ENCODE peak calls at places on chromosomes 4 and X, in six cellular contexts. One of them, this sample, is unnamed. For H3K4me1, the result is how much of the 10 kb centered on the place peaks cover.

GRCh38 chrX:72128881-72129280 is 2.8 kb downstream of the RTL5 start:
- DNase-seq in NT2/D1: no peak
- DNase-seq in fibroblast of lung: no peak
- DNase-seq in thoracic aorta: no peak
- DNase-seq in endodermal cell: peak
- DNase-seq in HCT116: no peak
- DNase-seq in this sample: no peak

GRCh38 chr4:121960801-121961200 is 8.9 kb upstream of the TRPC3 start:
- DNase-seq in thoracic aorta: no peak
- DNase-seq in endodermal cell: no peak
- DNase-seq in HCT116: no peak
- DNase-seq in fibroblast of lung: no peak
- DNase-seq in NT2/D1: no peak
- DNase-seq in this sample: no peak

GRCh38 chr4:3393171-3393570 is 48.6 kb upstream of the HGFAC start:
- DNase-seq in endodermal cell: no peak
- DNase-seq in fibroblast of lung: no peak
- DNase-seq in HCT116: no peak
- DNase-seq in NT2/D1: no peak
- DNase-seq in thoracic aorta: no peak
- DNase-seq in this sample: no peak

GRCh38 chr4:153781717-153782416 is 7.0 kb downstream of the SFRP2 start:
- DNase-seq in NT2/D1: no peak
- DNase-seq in HCT116: no peak
- DNase-seq in thoracic aorta: no peak
- DNase-seq in endodermal cell: peak
- DNase-seq in fibroblast of lung: peak
- DNase-seq in this sample: no peak

GRCh38 chr4:93183589-93183988 is 645.0 kb upstream of the ATOH1 start:
- DNase-seq in endodermal cell: no peak
- DNase-seq in HCT116: no peak
- DNase-seq in thoracic aorta: no peak
- DNase-seq in fibroblast of lung: peak
- DNase-seq in NT2/D1: no peak
- DNase-seq in this sample: no peak

GRCh38 chr4:172232966-172233365 is 419.8 kb downstream of the GALNTL6 start:
- DNase-seq in fibroblast of lung: no peak
- DNase-seq in NT2/D1: peak
- DNase-seq in HCT116: peak
- DNase-seq in thoracic aorta: no peak
- DNase-seq in endodermal cell: peak
- DNase-seq in this sample: no peak

GRCh38 chrX:6226053-6226645 is 2.5 kb downstream of the NLGN4X start:
- DNase-seq in endodermal cell: peak
- DNase-seq in HCT116: no peak
- DNase-seq in fibroblast of lung: peak
- DNase-seq in NT2/D1: no peak
- DNase-seq in thoracic aorta: no peak
- DNase-seq in this sample: no peak

GRCh38 chrX:17291998-17292658 is 82.9 kb upstream of the NHS start:
- DNase-seq in HCT116: no peak
- DNase-seq in NT2/D1: peak
- DNase-seq in endodermal cell: no peak
- DNase-seq in thoracic aorta: no peak
- DNase-seq in fibroblast of lung: peak
- DNase-seq in this sample: no peak

GRCh38 chr4:25002679-25003078 is 28.1 kb downstream of the LGI2 start:
- DNase-seq in HCT116: no peak
- DNase-seq in NT2/D1: no peak
- DNase-seq in fibroblast of lung: peak
- DNase-seq in thoracic aorta: no peak
- DNase-seq in endodermal cell: no peak
- DNase-seq in this sample: no peak

GRCh38 chrX:87160435-87161010 is 357.1 kb upstream of the KLHL4 start:
- DNase-seq in NT2/D1: no peak
- DNase-seq in fibroblast of lung: no peak
- DNase-seq in endodermal cell: no peak
- DNase-seq in HCT116: no peak
- DNase-seq in thoracic aorta: no peak
- DNase-seq in this sample: no peak

GRCh38 chr4:184097240-184097619 is 120.4 kb downstream of the ENPP6 start:
- DNase-seq in endodermal cell: peak
- DNase-seq in fibroblast of lung: no peak
- DNase-seq in HCT116: no peak
- DNase-seq in thoracic aorta: no peak
- DNase-seq in NT2/D1: no peak
- DNase-seq in this sample: peak

GRCh38 chrX:149286940-149287349 is 218.2 kb downstream of the IDS start:
- DNase-seq in HCT116: peak
- DNase-seq in endodermal cell: peak
- DNase-seq in fibroblast of lung: peak
- DNase-seq in thoracic aorta: no peak
- DNase-seq in NT2/D1: peak
- DNase-seq in this sample: no peak

GRCh38 chrX:108396188-108396885 is 41.9 kb downstream of the COL4A6 start:
- DNase-seq in HCT116: peak
- DNase-seq in endodermal cell: peak
- DNase-seq in fibroblast of lung: peak
- DNase-seq in thoracic aorta: no peak
- DNase-seq in NT2/D1: peak
- DNase-seq in this sample: peak

GRCh38 chr4:37847311-37847710 is 20.8 kb downstream of the PGM2 start:
- DNase-seq in fibroblast of lung: peak
- DNase-seq in endodermal cell: no peak
- DNase-seq in HCT116: no peak
- DNase-seq in thoracic aorta: no peak
- DNase-seq in NT2/D1: no peak
- DNase-seq in this sample: no peak

GRCh38 chr4:141652161-141652778 is 15.9 kb downstream of the IL15 start:
- DNase-seq in fibroblast of lung: peak
- DNase-seq in endodermal cell: no peak
- DNase-seq in thoracic aorta: no peak
- DNase-seq in HCT116: no peak
- DNase-seq in NT2/D1: no peak
- DNase-seq in this sample: no peak

GRCh38 chr4:127616898-127617297 is 15.9 kb upstream of the INTU start:
- DNase-seq in endodermal cell: no peak
- DNase-seq in HCT116: no peak
- DNase-seq in thoracic aorta: no peak
- DNase-seq in NT2/D1: no peak
- DNase-seq in fibroblast of lung: no peak
- DNase-seq in this sample: no peak

GRCh38 chr4:40850496-40850895 is 100.7 kb downstream of the NSUN7 start:
- DNase-seq in fibroblast of lung: no peak
- DNase-seq in thoracic aorta: no peak
- DNase-seq in HCT116: no peak
- DNase-seq in endodermal cell: no peak
- DNase-seq in NT2/D1: no peak
- DNase-seq in this sample: no peak

GRCh38 chr4:40848251-40848650 is 98.5 kb downstream of the NSUN7 start:
- DNase-seq in thoracic aorta: no peak
- DNase-seq in NT2/D1: no peak
- DNase-seq in endodermal cell: peak
- DNase-seq in HCT116: no peak
- DNase-seq in fibroblast of lung: no peak
- DNase-seq in this sample: no peak

GRCh38 chr4:40846556-40846955 is 96.8 kb downstream of the NSUN7 start:
- DNase-seq in thoracic aorta: no peak
- DNase-seq in NT2/D1: no peak
- DNase-seq in HCT116: no peak
- DNase-seq in endodermal cell: no peak
- DNase-seq in fibroblast of lung: no peak
- DNase-seq in this sample: no peak

GRCh38 chr4:40845136-40845910 is 95.6 kb downstream of the NSUN7 start:
- DNase-seq in NT2/D1: no peak
- DNase-seq in HCT116: no peak
- DNase-seq in thoracic aorta: no peak
- DNase-seq in fibroblast of lung: peak
- DNase-seq in endodermal cell: no peak
- DNase-seq in this sample: no peak

DNA sequence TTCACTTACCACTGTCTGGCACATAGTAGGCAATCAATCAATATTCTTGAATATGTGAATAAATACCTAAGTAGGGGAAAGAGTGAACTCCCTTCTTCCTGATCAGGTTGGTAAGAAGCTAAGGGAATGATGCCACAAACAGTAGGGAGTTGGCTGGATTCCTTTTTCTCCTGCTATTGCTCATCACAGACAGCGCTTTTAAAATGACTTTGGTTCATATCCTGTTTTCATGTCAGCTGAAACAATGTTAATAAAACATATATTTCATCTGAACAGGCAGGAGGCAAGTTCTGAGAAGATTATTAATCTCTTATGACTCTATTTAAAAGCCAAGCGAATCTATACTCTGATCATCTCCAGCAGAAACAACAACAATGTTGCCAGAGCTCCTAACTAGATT is 99.2 kb downstream of the NSUN7 start:
- DNase-seq in endodermal cell: no peak
- DNase-seq in NT2/D1: no peak
- DNase-seq in thoracic aorta: no peak
- DNase-seq in HCT116: no peak
- DNase-seq in fibroblast of lung: peak
- DNase-seq in this sample: no peak
- H3K4me1 ChIP-seq in endodermal cell: under half
- H3K4me1 ChIP-seq in NT2/D1: under half
- H3K4me1 ChIP-seq in thoracic aorta: under half
- H3K4me1 ChIP-seq in HCT116: under half
- H3K4me1 ChIP-seq in fibroblast of lung: under half
- H3K4me1 ChIP-seq in this sample: under half

DNA sequence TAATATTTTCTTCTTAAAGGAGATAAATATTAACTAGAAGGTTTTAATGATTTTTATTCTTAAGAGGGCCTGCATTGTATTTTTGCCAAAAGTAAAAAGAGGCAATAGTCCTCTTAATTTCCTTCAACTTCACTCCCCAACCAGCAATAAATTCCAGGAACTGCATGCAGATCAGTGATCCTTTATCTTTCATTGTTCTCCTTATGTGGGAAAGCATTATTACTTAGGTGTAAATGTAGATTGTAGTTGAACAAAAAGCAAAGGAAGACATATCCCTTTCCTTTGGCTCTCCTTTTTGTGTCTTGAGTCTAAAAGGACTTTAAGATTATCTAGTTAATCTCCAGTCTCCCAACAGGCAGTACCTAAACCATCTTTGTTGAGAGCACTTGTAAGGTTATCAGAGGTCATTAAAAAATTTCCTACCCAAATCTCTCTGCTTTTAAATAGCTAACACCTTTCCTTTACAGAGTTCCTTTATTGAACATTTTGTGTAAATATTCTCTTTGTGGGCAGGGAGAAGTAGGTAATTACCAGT is 55.3 kb downstream of the RAPGEF2 start:
- DNase-seq in fibroblast of lung: no peak
- DNase-seq in thoracic aorta: no peak
- DNase-seq in NT2/D1: no peak
- DNase-seq in HCT116: no peak
- DNase-seq in endodermal cell: no peak
- DNase-seq in this sample: no peak
- H3K4me1 ChIP-seq in fibroblast of lung: under half
- H3K4me1 ChIP-seq in thoracic aorta: under half
- H3K4me1 ChIP-seq in NT2/D1: under half
- H3K4me1 ChIP-seq in HCT116: under half
- H3K4me1 ChIP-seq in endodermal cell: under half
- H3K4me1 ChIP-seq in this sample: under half

GRCh38 chr4:7165874-7166201 is 26.5 kb upstream of the SORCS2 start:
- DNase-seq in HCT116: no peak
- DNase-seq in thoracic aorta: no peak
- DNase-seq in fibroblast of lung: no peak
- DNase-seq in NT2/D1: no peak
- DNase-seq in endodermal cell: peak
- DNase-seq in this sample: no peak
- H3K4me1 ChIP-seq in HCT116: under half
- H3K4me1 ChIP-seq in thoracic aorta: under half
- H3K4me1 ChIP-seq in fibroblast of lung: under half
- H3K4me1 ChIP-seq in NT2/D1: under half
- H3K4me1 ChIP-seq in endodermal cell: under half
- H3K4me1 ChIP-seq in this sample: under half

DNA sequence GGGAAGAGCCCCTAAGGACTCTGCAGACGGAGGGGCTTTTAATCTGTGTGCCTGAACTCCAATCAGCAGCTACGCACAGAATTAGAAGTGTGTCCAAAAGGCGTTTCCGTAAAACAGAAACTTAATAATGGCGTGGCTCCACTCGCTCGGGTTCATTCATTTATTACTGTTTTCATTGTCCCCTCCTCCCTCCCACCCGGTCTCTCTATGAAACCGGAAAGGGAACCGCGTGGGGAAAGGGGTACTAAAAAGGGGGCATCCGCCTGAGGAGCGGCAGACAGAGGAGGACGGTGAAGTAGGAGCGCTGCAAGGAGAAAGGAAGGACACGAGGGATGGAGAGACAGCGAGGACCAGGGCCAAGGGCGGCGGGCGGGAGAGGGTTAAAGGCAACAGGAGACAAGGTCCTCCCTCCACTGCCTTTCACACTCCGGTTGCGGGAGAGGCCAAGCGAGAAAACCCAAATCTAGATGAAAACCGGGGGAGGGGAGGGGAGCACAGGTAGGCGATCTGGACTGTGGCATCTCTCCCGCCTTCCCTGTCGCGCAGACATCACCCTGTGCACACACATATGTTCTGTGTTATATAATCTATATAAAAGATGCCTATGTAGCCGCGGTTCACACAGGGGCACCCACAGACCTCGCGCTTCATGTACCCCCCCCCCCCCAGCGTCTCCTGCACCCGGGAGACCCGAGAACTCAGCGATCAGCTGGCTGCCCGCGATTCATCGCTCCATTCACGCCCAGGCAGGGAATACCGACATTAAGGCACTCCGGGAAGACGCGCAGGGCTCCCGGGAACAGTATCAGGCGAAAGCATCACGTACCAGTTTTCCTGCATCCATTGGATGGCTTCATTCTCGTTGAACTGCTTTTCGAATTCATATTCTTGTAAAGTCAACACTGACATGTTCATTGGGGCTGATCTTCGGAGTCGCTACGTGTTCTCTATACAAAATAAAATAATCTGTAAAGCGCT is 705 bp downstream of the ELOVL6 start:
- DNase-seq in NT2/D1: no peak
- DNase-seq in thoracic aorta: no peak
- DNase-seq in fibroblast of lung: peak
- DNase-seq in endodermal cell: peak
- DNase-seq in HCT116: no peak
- DNase-seq in this sample: no peak
- H3K4me1 ChIP-seq in NT2/D1: under half
- H3K4me1 ChIP-seq in thoracic aorta: under half
- H3K4me1 ChIP-seq in fibroblast of lung: under half
- H3K4me1 ChIP-seq in endodermal cell: under half
- H3K4me1 ChIP-seq in HCT116: under half
- H3K4me1 ChIP-seq in this sample: under half

This sample was measured in breast epithelium.